ENCODE peak calls at places on chromosomes 1 and 21, in six cellular contexts. W is fibroblast of mammary gland, A is cardiac fibroblast, J is mammary epithelial cell, M is A549, D is K562. E is an unnamed sample.

GRCh38 chr1:93670141-93670540 is 11.5 kb downstream of the BCAR3 start:
- DNase-seq in D (no peak), M (peak; percentile 47), J (peak; percentile 82), A (peak; percentile 91), W (peak; percentile 93), E (peak; percentile 89)

GRCh38 chr1:18400347-18401102 is 80.2 kb upstream of the KLHDC7A start:
- DNase-seq in M (no peak), A (no peak), W (no peak), J (no peak), D (no peak), E (no peak)

GRCh38 chr1:191206808-191207207 is 729.1 kb upstream of the BRINP3 start:
- DNase-seq in W (no peak), J (peak; percentile 19), A (no peak), M (no peak), D (no peak), E (peak; percentile 5)

GRCh38 chr1:3625151-3625907 is 514 bp downstream of the TPRG1L start:
- DNase-seq in W (peak; percentile 22), M (peak; percentile 37), J (peak; percentile 46), D (peak; percentile 81), A (peak; percentile 54), E (no peak)

GRCh38 chr21:34524671-34525601 is 12.9 kb upstream of the KCNE1 start:
- DNase-seq in J (peak; percentile 73), A (peak; percentile 83), W (peak; percentile 81), D (no peak), M (no peak), E (peak; percentile 52)

GRCh38 chr1:108121361-108122143 is 78.6 kb downstream of the SLC25A24 start:
- DNase-seq in J (no peak), D (peak; percentile 33), A (peak; percentile 44), W (no peak), M (peak; percentile 6), E (no peak)

GRCh38 chr1:199862047-199862446 is 165.5 kb upstream of the NR5A2 start:
- DNase-seq in J (no peak), M (no peak), A (no peak), D (no peak), W (no peak), E (no peak)

GRCh38 chr1:49051647-49052046 is 275.0 kb upstream of the BEND5 start:
- DNase-seq in W (no peak), A (no peak), D (no peak), J (no peak), M (no peak), E (no peak)

GRCh38 chr1:5620997-5621396 is 371.2 kb downstream of the NPHP4 start:
- DNase-seq in W (no peak), D (peak; percentile 53), M (peak; percentile 24), A (no peak), J (no peak), E (no peak)

GRCh38 chr1:15386128-15386824 is 23.4 kb upstream of the EFHD2 start:
- DNase-seq in D (no peak), W (no peak), M (no peak), A (no peak), J (no peak), E (no peak)

GRCh38 chr1:201214886-201215285 is 24.3 kb downstream of the IGFN1 start:
- DNase-seq in D (no peak), A (no peak), M (no peak), W (no peak), J (no peak), E (no peak)

GRCh38 chr1:7002728-7003127 is 217.5 kb downstream of the CAMTA1 start:
- DNase-seq in M (no peak), A (no peak), J (no peak), W (no peak), D (no peak), E (no peak)

GRCh38 chr1:205360166-205360565 is 3.4 kb upstream of the KLHDC8A start:
- DNase-seq in M (no peak), W (no peak), J (no peak), D (no peak), A (no peak), E (no peak)

GRCh38 chr1:236851871-236852270 is 56.8 kb downstream of the MTR start:
- DNase-seq in W (no peak), M (no peak), A (peak; percentile 17), J (peak; percentile 5), D (no peak), E (no peak)

GRCh38 chr1:159076438-159076752 is 171 bp downstream of the AIM2 start:
- DNase-seq in W (no peak), A (no peak), J (no peak), M (no peak), D (no peak), E (no peak)

GRCh38 chr1:205633421-205633976 is 1.7 kb upstream of the ELK4 start:
- DNase-seq in J (peak; percentile 27), A (peak; percentile 92), M (no peak), D (no peak), W (peak; percentile 75), E (no peak)

GRCh38 chr1:157403203-157403602 is 149.1 kb downstream of the FCRL5 start:
- DNase-seq in W (no peak), M (peak; percentile 9), J (peak; percentile 23), D (no peak), A (no peak), E (no peak)

GRCh38 chr1:15943515-15944307 is 32.2 kb downstream of the ZBTB17 start:
- DNase-seq in D (no peak), A (no peak), M (no peak), W (no peak), J (no peak), E (no peak)

GRCh38 chr1:208159542-208160258 is 84.5 kb downstream of the PLXNA2 start:
- DNase-seq in A (peak; percentile 74), J (no peak), W (peak; percentile 54), M (no peak), D (peak; percentile 55), E (peak; percentile 65)

GRCh38 chr1:7247683-7248401 is 462.6 kb downstream of the CAMTA1 start:
- DNase-seq in W (no peak), M (no peak), D (no peak), A (no peak), J (no peak), E (no peak)

GRCh38 chr1:18972531-18972930 is 16.1 kb upstream of the IFFO2 start:
- DNase-seq in J (peak; percentile 52), M (peak; percentile 39), D (no peak), A (peak; percentile 44), W (peak; percentile 55), E (no peak)

GRCh38 chr21:16908087-16908486 is 604.8 kb upstream of the CXADR start:
- DNase-seq in M (peak; percentile 20), D (no peak), W (peak; percentile 30), J (peak; percentile 11), A (peak; percentile 50), E (peak; percentile 31)

GRCh38 chr1:20395255-20395654 is 90.8 kb downstream of the CAMK2N1 start:
- DNase-seq in A (no peak), J (no peak), M (no peak), W (no peak), D (no peak), E (no peak)

GRCh38 chr1:90834354-90835171 is 117.5 kb upstream of the BARHL2 start:
- DNase-seq in M (no peak), D (no peak), A (no peak), J (no peak), W (no peak), E (no peak)

GRCh38 chr1:216576246-216576645 is 147.0 kb downstream of the ESRRG start:
- DNase-seq in M (no peak), W (no peak), J (no peak), A (no peak), D (no peak), E (no peak)

GRCh38 chr1:11273595-11274234 is 717 bp downstream of the UBIAD1 start:
- DNase-seq in J (no peak), M (no peak), W (no peak), A (no peak), D (no peak), E (no peak)

GRCh38 chr1:11272544-11272841 is 505 bp upstream of the UBIAD1 start:
- DNase-seq in W (no peak), D (no peak), M (no peak), A (no peak), J (no peak), E (no peak)

GRCh38 chr1:11272842-11273594 is at the start of gene UBIAD1:
- DNase-seq in J (peak; percentile 85), A (peak; percentile 89), M (peak; percentile 87), W (peak; percentile 77), D (peak; percentile 98), E (peak; percentile 68)
- TF ChIP-seq CTCF in J (no peak), A (peak; percentile 28), M (no peak), W (no peak), D (peak; percentile 19), E (peak; percentile 14)

GRCh38 chr1:183806650-183807049 is 1.7 kb downstream of the RGL1 start:
- DNase-seq in D (no peak), W (no peak), A (no peak), M (no peak), J (no peak), E (no peak)
- H3K4me3 ChIP-seq in D (no peak overlapping the region), W (peak overlapping the region; percentile 89), A (peak overlapping the region; percentile 67), M (no peak overlapping the region), J (no peak overlapping the region), E (peak overlapping the region; percentile 72)

GRCh38 chr1:46535063-46535462 is 16.4 kb downstream of the KNCN start:
- DNase-seq in M (peak; percentile 57), J (peak; percentile 47), D (peak; percentile 53), W (peak; percentile 17), A (peak; percentile 34), E (no peak)
- TF ChIP-seq CTCF in M (peak; percentile 48), J (peak; percentile 58), D (peak; percentile 83), W (peak; percentile 41), A (peak; percentile 59), E (peak; percentile 6)

GRCh38 chr21:46603228-46603627 is 1.7 kb downstream of the S100B start:
- DNase-seq in M (no peak), J (no peak), D (peak; percentile 44), W (no peak), A (no peak), E (no peak)

GRCh38 chr21:46606427-46606813 is 1.5 kb upstream of the S100B start:
- DNase-seq in M (no peak), W (no peak), J (no peak), D (no peak), A (no peak), E (no peak)

GRCh38 chr21:46604329-46604974 is 430 bp downstream of the S100B start:
- DNase-seq in D (no peak), J (no peak), M (no peak), W (no peak), A (no peak), E (no peak)

GRCh38 chr21:46605759-46606426 is 1.0 kb upstream of the S100B start:
- DNase-seq in J (no peak), M (no peak), W (no peak), A (no peak), D (peak; percentile 6), E (no peak)

DNA sequence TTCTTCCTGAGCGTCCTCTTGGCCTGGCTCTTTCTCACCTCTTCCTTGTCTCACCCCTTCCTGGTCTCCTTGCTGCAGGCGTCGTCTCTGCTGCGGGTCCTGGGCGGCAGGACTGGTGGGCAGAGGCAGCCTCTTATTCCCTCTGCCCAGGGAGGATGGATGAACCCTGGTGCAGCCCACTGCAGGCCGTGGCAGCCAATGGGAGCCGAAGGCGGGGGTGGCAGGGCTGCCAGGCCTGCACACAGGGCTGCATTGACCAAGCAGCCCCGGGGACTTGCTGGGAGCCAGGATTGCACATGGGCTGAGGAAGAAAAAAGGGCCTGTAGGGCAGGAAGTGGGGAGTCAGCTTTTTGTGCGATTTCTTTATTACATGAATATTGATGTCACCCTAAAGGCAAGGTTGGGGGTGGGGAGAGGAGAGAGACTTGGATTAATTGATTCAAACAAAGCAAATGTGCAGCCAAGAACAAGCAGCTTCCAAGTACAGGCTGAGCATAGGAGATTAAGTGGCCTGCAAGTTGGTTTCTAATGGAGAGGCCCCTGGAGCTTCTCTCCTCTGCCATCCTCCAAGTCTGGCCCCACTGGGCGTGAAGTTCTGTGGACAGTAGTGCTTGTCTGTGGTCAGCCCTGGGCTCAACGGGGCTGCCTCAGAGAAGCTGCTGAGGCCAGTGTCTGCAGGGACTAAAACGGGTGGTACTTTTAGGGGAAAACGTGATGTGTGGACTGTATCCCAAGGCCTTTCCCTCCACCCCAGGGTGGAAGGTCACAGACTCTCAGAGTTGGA is at the start of gene S100B:
- DNase-seq in M (no peak), D (no peak), A (no peak), J (no peak), W (no peak), E (no peak)
- H3K4me3 ChIP-seq in M (no peak within 1 kb of the TSS), D (no peak within 1 kb of the TSS), A (no peak within 1 kb of the TSS), J (no peak within 1 kb of the TSS), W (no peak within 1 kb of the TSS), E (no peak within 1 kb of the TSS)